ENCODE peak calls at places on chromosomes 6 and 20, in six cellular contexts. One of them, this sample, is unnamed.

GRCh38 chr6:158213925-158214674 is 46.0 kb downstream of the GTF2H5 start:
- DNase-seq in HepG2: peak; percentile 84
- DNase-seq in GM23338: peak; percentile 89
- DNase-seq in H1: no peak
- DNase-seq in GM12878: peak; percentile 23
- DNase-seq in K562: peak; percentile 56
- DNase-seq in this sample: peak; percentile 66

GRCh38 chr6:1911476-1911875 is 301.8 kb downstream of the FOXC1 start:
- DNase-seq in H1: no peak
- DNase-seq in K562: no peak
- DNase-seq in GM23338: no peak
- DNase-seq in HepG2: no peak
- DNase-seq in GM12878: no peak
- DNase-seq in this sample: no peak

GRCh38 chr6:97322811-97323210 is 39.8 kb upstream of the MMS22L start:
- DNase-seq in GM23338: no peak
- DNase-seq in HepG2: no peak
- DNase-seq in H1: no peak
- DNase-seq in GM12878: no peak
- DNase-seq in K562: no peak
- DNase-seq in this sample: no peak

GRCh38 chr6:168713839-168714238 is 272.9 kb downstream of the SMOC2 start:
- DNase-seq in K562: peak; percentile 45
- DNase-seq in H1: no peak
- DNase-seq in HepG2: peak; percentile 47
- DNase-seq in GM12878: no peak
- DNase-seq in GM23338: peak; percentile 34
- DNase-seq in this sample: no peak

GRCh38 chr6:97669191-97669651 is 386.2 kb upstream of the MMS22L start:
- DNase-seq in GM12878: peak; percentile 74
- DNase-seq in K562: no peak
- DNase-seq in HepG2: no peak
- DNase-seq in GM23338: peak; percentile 47
- DNase-seq in H1: no peak
- DNase-seq in this sample: peak; percentile 19

GRCh38 chr6:9428416-9429172 is 986.3 kb downstream of the TFAP2A start:
- DNase-seq in GM12878: no peak
- DNase-seq in GM23338: no peak
- DNase-seq in K562: no peak
- DNase-seq in HepG2: no peak
- DNase-seq in H1: no peak
- DNase-seq in this sample: no peak

GRCh38 chr6:51995214-51995735 is 92.1 kb downstream of the PKHD1 start:
- DNase-seq in GM23338: no peak
- DNase-seq in HepG2: no peak
- DNase-seq in H1: no peak
- DNase-seq in K562: no peak
- DNase-seq in GM12878: no peak
- DNase-seq in this sample: no peak

GRCh38 chr6:108592371-108593337 is 31.9 kb downstream of the FOXO3 start:
- DNase-seq in H1: no peak
- DNase-seq in K562: peak; percentile 25
- DNase-seq in GM23338: peak; percentile 35
- DNase-seq in HepG2: no peak
- DNase-seq in GM12878: peak; percentile 76
- DNase-seq in this sample: no peak

GRCh38 chr6:45728674-45729073 is 287.0 kb downstream of the CLIC5 start:
- DNase-seq in K562: no peak
- DNase-seq in GM23338: no peak
- DNase-seq in H1: no peak
- DNase-seq in HepG2: no peak
- DNase-seq in GM12878: no peak
- DNase-seq in this sample: no peak

GRCh38 chr6:99602519-99603420 is 3.9 kb upstream of the PRDM13 start:
- DNase-seq in K562: no peak
- DNase-seq in GM23338: peak; percentile 54
- DNase-seq in GM12878: no peak
- DNase-seq in H1: no peak
- DNase-seq in HepG2: no peak
- DNase-seq in this sample: peak; percentile 46

GRCh38 chr20:45588800-45589199 is 9.7 kb upstream of the WFDC8 start:
- DNase-seq in H1: no peak
- DNase-seq in HepG2: no peak
- DNase-seq in GM12878: no peak
- DNase-seq in GM23338: peak; percentile 26
- DNase-seq in K562: no peak
- DNase-seq in this sample: no peak
- TF ChIP-seq CREB1 in H1: no peak
- TF ChIP-seq CREB1 in HepG2: no peak
- TF ChIP-seq CREB1 in GM12878: no peak
- TF ChIP-seq CREB1 in GM23338: no peak
- TF ChIP-seq CREB1 in K562: no peak
- TF ChIP-seq CREB1 in this sample: no peak

DNA sequence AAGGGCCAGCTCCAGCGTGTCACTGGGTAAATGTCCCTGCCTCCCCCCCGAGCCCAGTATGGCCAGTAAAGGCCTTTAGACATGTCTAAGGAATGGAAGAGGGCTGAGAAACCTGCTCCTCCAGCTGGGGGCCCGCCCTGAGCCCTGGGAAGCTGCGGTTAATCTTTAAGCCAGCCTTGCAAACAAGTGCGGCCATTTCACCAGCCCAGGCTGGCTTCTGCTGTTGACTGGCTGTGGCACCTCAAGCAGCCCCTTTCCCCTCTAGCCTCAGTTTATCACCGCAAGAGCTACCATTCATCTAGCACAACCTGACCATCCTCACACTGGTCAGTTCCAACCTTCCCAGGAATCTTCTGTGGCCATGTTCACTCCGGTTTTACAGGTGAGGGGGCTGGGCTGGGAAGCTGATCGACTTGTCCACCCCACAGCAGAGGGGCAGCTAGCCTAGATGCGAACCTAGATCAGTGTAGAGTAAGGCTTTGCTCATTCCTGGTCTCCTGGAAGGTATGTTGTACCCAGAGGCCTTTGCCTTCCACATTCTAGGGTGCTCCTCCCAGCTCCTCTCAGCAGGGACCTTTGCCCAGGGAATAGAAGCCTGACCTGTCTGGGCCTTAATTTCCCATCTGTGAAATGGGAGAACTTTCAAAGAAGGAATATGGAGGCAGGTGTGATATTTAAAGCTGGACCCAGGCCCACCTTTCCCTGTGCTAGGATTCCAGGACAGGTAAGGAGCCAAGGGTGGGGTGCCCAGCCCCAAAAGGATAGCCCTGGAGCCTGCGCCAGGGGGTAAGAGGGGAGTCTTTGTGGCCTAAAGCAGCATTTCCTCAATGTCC is 1.2 kb upstream of the SRC start:
- DNase-seq in K562: no peak
- DNase-seq in H1: no peak
- DNase-seq in GM23338: no peak
- DNase-seq in GM12878: no peak
- DNase-seq in HepG2: peak; percentile 77
- DNase-seq in this sample: no peak
- TF ChIP-seq CREB1 in K562: no peak
- TF ChIP-seq CREB1 in H1: no peak
- TF ChIP-seq CREB1 in GM23338: no peak
- TF ChIP-seq CREB1 in GM12878: no peak
- TF ChIP-seq CREB1 in HepG2: no peak
- TF ChIP-seq CREB1 in this sample: no peak

GRCh38 chr6:20533746-20534294 is 437 bp upstream of the CDKAL1 start:
- DNase-seq in GM12878: no peak
- DNase-seq in GM23338: peak; percentile 44
- DNase-seq in HepG2: no peak
- DNase-seq in K562: no peak
- DNase-seq in H1: no peak
- DNase-seq in this sample: no peak
- TF ChIP-seq CREB1 in GM12878: no peak
- TF ChIP-seq CREB1 in GM23338: no peak
- TF ChIP-seq CREB1 in HepG2: no peak
- TF ChIP-seq CREB1 in K562: no peak
- TF ChIP-seq CREB1 in H1: no peak
- TF ChIP-seq CREB1 in this sample: no peak

GRCh38 chr6:36129889-36130671 is at the start of gene MAPK13:
- DNase-seq in GM23338: peak; percentile 67
- DNase-seq in HepG2: peak; percentile 25
- DNase-seq in K562: no peak
- DNase-seq in GM12878: no peak
- DNase-seq in H1: no peak
- DNase-seq in this sample: peak; percentile 49
- TF ChIP-seq CREB1 in GM23338: no peak
- TF ChIP-seq CREB1 in HepG2: no peak
- TF ChIP-seq CREB1 in K562: no peak
- TF ChIP-seq CREB1 in GM12878: no peak
- TF ChIP-seq CREB1 in H1: no peak
- TF ChIP-seq CREB1 in this sample: no peak

GRCh38 chr20:38460040-38460623 is 12.5 kb upstream of the RALGAPB start:
- DNase-seq in HepG2: peak; percentile 92
- DNase-seq in H1: no peak
- DNase-seq in GM23338: no peak
- DNase-seq in K562: peak; percentile 46
- DNase-seq in GM12878: no peak
- DNase-seq in this sample: no peak
- TF ChIP-seq CREB1 in HepG2: no peak
- TF ChIP-seq CREB1 in H1: no peak
- TF ChIP-seq CREB1 in GM23338: no peak
- TF ChIP-seq CREB1 in K562: no peak
- TF ChIP-seq CREB1 in GM12878: no peak
- TF ChIP-seq CREB1 in this sample: no peak

DNA sequence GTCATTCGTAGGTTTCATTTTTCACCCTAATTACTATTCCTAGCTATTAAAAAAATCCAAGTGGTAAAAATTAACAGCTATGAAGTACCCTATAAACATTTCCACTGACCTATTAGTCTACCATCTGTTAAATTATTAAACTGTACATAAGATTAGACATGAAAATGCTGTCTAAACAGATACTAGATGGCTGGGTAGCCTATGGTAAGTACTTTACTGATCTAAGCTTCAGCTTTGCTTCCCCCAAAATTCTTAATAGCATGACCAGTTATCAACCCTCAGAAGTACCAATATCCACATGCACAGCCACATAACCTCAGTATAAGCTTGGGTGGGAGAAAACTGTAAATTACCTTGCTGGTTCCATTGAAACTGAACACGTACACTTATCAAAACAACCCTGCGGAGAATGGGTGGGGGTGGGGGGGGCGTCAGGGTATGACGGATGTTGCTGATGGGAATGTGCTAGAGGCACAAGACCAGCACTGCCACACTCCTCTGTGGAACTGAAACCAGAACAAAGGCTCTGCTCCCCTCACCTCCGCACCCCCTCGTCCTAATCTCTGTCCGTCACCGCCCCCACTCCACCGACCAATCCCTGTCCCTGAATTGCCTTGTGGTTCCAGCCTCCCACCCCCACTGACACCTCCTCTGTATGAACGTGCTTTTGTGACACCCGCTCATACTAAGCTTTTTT is 45.3 kb downstream of the B4GALT5 start:
- DNase-seq in HepG2: no peak
- DNase-seq in GM12878: peak; percentile 96
- DNase-seq in GM23338: no peak
- DNase-seq in H1: no peak
- DNase-seq in K562: peak; percentile 89
- DNase-seq in this sample: no peak
- TF ChIP-seq CREB1 in HepG2: no peak
- TF ChIP-seq CREB1 in GM12878: peak; percentile 70
- TF ChIP-seq CREB1 in GM23338: no peak
- TF ChIP-seq CREB1 in H1: no peak
- TF ChIP-seq CREB1 in K562: peak; percentile 31
- TF ChIP-seq CREB1 in this sample: no peak

This sample was measured in WTC11.